ENCODE peak calls at places on chromosomes 16 and 17, in four cellular contexts. J is PC-3, C is AG04450, F is mucosa of descending colon. Z is an unnamed sample.

GRCh38 chr17:73196500-73196899 is 3.6 kb downstream of the COG1 start:
- DNase-seq in F (peak; percentile 77), C (no peak), J (no peak), Z (no peak)

GRCh38 chr16:47069291-47069690 is 74.5 kb downstream of the NETO2 start:
- DNase-seq in F (no peak), J (no peak), C (no peak), Z (no peak)

GRCh38 chr16:22614271-22614947 is 103.7 kb downstream of the NPIPB5 start:
- DNase-seq in F (peak; percentile 82), C (no peak), J (peak; percentile 32), Z (peak; percentile 28)

GRCh38 chr16:46573008-46573833 is 48.0 kb downstream of the SHCBP1 start:
- DNase-seq in C (no peak), F (no peak), J (peak; percentile 58), Z (peak; percentile 39)

GRCh38 chr16:67543036-67543435 is 14.4 kb downstream of the RIPOR1 start:
- DNase-seq in J (no peak), C (no peak), F (no peak), Z (no peak)

GRCh38 chr16:54208262-54208661 is 78.3 kb downstream of the IRX3 start:
- DNase-seq in J (no peak), C (no peak), F (no peak), Z (no peak)

GRCh38 chr17:40316571-40317344 is 7.8 kb downstream of the RARA start:
- DNase-seq in J (peak; percentile 63), C (peak; percentile 47), F (no peak), Z (peak; percentile 84)

GRCh38 chr16:46929378-46930332 is 43.8 kb downstream of the DNAJA2 start:
- DNase-seq in J (peak; percentile 64), F (peak; percentile 76), C (peak; percentile 11), Z (peak; percentile 36)

GRCh38 chr17:2030779-2031163 is 818 bp downstream of the DPH1 start:
- DNase-seq in J (no peak), C (peak; percentile 81), F (no peak), Z (no peak)

GRCh38 chr16:49674255-49674980 is 181.5 kb downstream of the ZNF423 start:
- DNase-seq in F (no peak), C (no peak), J (peak; percentile 19), Z (peak; percentile 79)

GRCh38 chr17:41967141-41967920 is 736 bp downstream of the CNP start:
- DNase-seq in C (no peak), F (peak; percentile 34), J (peak; percentile 26), Z (no peak)

GRCh38 chr17:33964344-33964979 is 290.6 kb upstream of the CCL2 start:
- DNase-seq in F (peak; percentile 50), J (no peak), C (no peak), Z (no peak)

GRCh38 chr17:37543527-37544122 is 53.9 kb downstream of the DUSP14 start:
- DNase-seq in J (no peak), C (no peak), F (no peak), Z (peak; percentile 21)

GRCh38 chr17:46193626-46194392 is 580 bp upstream of the KANSL1 start:
- DNase-seq in F (peak; percentile 96), J (peak; percentile 99), C (peak; percentile 70), Z (peak; percentile 98)

GRCh38 chr16:28193530-28194423 is 18.0 kb downstream of the XPO6 start:
- DNase-seq in F (no peak), C (peak; percentile 90), J (peak; percentile 43), Z (peak; percentile 89)

GRCh38 chr17:77327181-77327565 is 186.4 kb downstream of the SEC14L1 start:
- DNase-seq in J (no peak), C (no peak), F (no peak), Z (no peak)

GRCh38 chr16:49488336-49488735 is 114.7 kb downstream of the C16orf78 start:
- DNase-seq in J (no peak), C (no peak), F (no peak), Z (no peak)

GRCh38 chr16:11128211-11129123 is 127.5 kb downstream of the SOCS1 start:
- DNase-seq in F (no peak), J (no peak), C (no peak), Z (peak; percentile 63)

GRCh38 chr17:82204831-82205719 is 7.6 kb downstream of the CCDC57 start:
- DNase-seq in C (no peak), J (peak; percentile 91), F (no peak), Z (peak; percentile 80)

GRCh38 chr17:79765708-79766107 is 12.2 kb upstream of the CBX2 start:
- DNase-seq in F (no peak), C (no peak), J (no peak), Z (no peak)

GRCh38 chr17:49755681-49756283 is 8.1 kb downstream of the FAM117A start:
- DNase-seq in C (no peak), J (no peak), F (no peak), Z (no peak)

GRCh38 chr17:46922804-46923635 is at the start of gene GOSR2:
- DNase-seq in J (peak; percentile 89), C (peak; percentile 65), F (peak; percentile 93), Z (peak; percentile 83)

GRCh38 chr16:30484887-30485286 is 12.3 kb downstream of the ITGAL start:
- DNase-seq in C (no peak), F (no peak), J (no peak), Z (no peak)

GRCh38 chr17:8745586-8746500 is 1.2 kb upstream of the CCDC42 start:
- DNase-seq in J (peak; percentile 38), F (peak; percentile 78), C (peak; percentile 4), Z (peak; percentile 20)

GRCh38 chr17:62680541-62681052 is 53.1 kb downstream of the MRC2 start:
- DNase-seq in F (peak; percentile 36), C (no peak), J (no peak), Z (no peak)

GRCh38 chr17:50221500-50222480 is 20.4 kb upstream of the COL1A1 start:
- DNase-seq in C (no peak), F (no peak), J (peak; percentile 58), Z (no peak)

GRCh38 chr17:62628845-62629555 is 1.5 kb downstream of the MRC2 start:
- DNase-seq in C (no peak), F (no peak), J (no peak), Z (peak; percentile 67)

GRCh38 chr16:29881050-29881449 is 18.0 kb upstream of the CDIPT start:
- DNase-seq in J (no peak), F (no peak), C (no peak), Z (no peak)

GRCh38 chr16:89917773-89918452 is 749 bp upstream of the MC1R start:
- DNase-seq in F (peak; percentile 64), C (no peak), J (peak; percentile 63), Z (peak; percentile 95)

GRCh38 chr16:89921131-89921698 is 1.9 kb upstream of the TUBB3 start:
- DNase-seq in F (no peak), J (no peak), C (no peak), Z (no peak)

GRCh38 chr16:89920723-89921122 is 2.1 kb downstream of the MC1R start:
- DNase-seq in C (no peak), F (no peak), J (no peak), Z (peak; percentile 47)

GRCh38 chr16:89919535-89920406 is 1.1 kb downstream of the MC1R start:
- DNase-seq in C (no peak), J (no peak), F (no peak), Z (no peak)

DNA sequence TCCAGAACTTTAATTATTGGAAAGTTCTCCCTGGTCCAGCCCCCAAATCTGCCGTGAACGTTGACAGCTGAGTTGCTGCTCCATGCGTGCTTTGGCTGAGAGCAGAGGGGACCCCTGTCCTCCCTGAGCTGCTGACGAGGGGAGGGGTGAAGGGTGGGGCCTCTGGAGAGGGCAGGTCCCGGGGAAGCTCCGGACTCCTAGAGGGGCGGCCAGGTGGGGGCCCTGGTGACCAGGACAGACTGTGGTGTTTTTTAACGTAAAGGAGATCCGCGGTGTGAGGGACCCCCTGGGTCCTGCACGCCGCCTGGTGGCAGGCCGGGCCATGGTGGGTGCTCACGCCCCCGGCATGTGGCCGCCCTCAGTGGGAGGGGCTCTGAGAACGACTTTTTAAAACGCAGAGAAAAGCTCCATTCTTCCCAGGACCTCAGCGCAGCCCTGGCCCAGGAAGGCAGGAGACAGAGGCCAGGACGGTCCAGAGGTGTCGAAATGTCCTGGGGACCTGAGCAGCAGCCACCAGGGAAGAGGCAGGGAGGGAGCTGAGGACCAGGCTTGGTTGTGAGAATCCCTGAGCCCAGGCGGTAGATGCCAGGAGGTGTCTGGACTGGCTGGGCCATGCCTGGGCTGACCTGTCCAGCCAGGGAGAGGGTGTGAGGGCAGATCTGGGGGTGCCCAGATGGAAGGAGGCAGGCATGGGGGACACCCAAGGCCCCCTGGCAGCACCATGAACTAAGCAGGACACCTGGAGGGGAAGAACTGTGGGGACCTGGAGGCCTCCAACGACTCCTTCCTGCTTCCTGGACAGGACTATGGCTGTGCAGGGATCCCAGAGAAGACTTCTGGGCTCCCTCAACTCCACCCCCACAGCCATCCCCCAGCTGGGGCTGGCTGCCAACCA is at the start of gene MC1R:
- DNase-seq in F (peak; percentile 22), J (no peak), C (no peak), Z (peak; percentile 42)
- TF ChIP-seq CTCF in F (peak; percentile 17), J (peak; percentile 21), C (peak; percentile 67), Z (peak; percentile 65)

GRCh38 chr17:20122236-20122879 is 113.2 kb downstream of the SPECC1 start:
- DNase-seq in J (no peak), C (no peak), F (peak; percentile 9), Z (no peak)
- H3K4me3 ChIP-seq in J (no peak overlapping the region), C (no peak overlapping the region), F (no peak overlapping the region), Z (no peak overlapping the region)

DNA sequence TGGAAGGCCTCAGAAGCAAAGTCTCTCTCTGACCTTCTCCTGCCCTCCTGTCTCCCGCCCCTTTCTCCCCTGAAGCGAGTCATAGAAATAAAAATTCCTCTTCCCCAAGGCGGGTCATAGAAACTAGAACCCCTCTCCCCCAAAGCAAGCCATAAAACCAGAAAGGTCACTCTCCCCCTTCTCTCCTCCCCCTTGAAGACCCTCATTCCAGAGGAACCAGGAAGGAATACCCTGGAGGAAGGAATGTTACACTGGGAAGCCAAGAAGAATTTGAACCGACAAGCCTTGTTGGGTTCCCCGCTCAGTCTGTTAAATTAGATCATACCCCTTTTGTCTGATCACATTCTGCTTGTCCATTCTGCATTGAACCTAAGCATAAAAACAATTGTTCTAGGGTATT is 2.7 kb upstream of the GJC1 start:
- DNase-seq in F (no peak), J (no peak), C (no peak), Z (no peak)
- TF ChIP-seq CTCF in F (no peak), J (no peak), C (peak; percentile 35), Z (peak; percentile 11)

DNA sequence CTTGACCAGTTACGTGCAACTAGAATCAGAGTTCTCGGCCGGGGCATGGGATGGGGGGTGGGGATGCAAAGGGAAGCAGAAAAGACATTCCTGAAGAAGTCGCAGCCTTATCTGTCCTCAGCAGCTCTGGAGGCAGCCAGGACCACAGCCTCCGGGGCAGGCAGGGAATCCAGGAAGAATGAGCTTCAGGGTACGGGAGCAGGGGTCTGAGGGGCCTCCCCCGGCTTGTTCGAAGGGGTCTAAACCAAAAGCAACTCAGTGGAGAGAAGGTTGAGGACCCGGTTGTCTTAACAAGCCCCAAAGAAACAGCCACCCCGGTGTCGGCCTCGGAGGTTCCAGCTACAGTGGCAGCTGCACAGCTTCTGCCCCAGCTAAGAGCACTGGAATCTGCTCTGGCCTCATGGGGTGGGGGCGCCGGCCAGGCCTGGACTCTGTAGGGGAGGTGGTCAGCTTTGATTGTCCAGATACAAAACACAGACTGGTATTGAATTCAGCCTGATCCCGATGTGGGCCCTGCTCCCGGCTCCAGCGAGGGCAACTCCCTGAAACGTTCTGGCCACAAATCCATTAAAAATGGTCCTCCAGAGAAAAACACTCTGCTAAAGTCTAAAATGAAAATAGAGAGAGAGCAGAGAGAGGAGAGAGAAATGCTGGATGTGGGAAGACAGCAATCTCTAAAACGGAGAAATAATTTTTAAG is 7.7 kb downstream of the HOXB4 start:
- DNase-seq in F (no peak), J (no peak), C (no peak), Z (no peak)
- H3K4me3 ChIP-seq in F (no peak overlapping the region), J (no peak overlapping the region), C (peak overlapping the region; percentile 90), Z (no peak overlapping the region)